ENCODE peak calls at places on chromosomes 13 and 19, in four cellular contexts. One of them, this sample, is unnamed.

GRCh38 chr13:24203726-24204295 is 43.3 kb downstream of the SPATA13 start:
- DNase-seq in NT2/D1: no peak
- DNase-seq in COR-L47: no peak
- DNase-seq in body of pancreas: no peak
- DNase-seq in this sample: peak

GRCh38 chr13:43785166-43785680 is 1.5 kb downstream of the ENOX1 start:
- DNase-seq in body of pancreas: no peak
- DNase-seq in NT2/D1: no peak
- DNase-seq in COR-L47: no peak
- DNase-seq in this sample: peak

GRCh38 chr19:10961073-10961762 is 388 bp downstream of the SMARCA4 start:
- DNase-seq in NT2/D1: no peak
- DNase-seq in COR-L47: no peak
- DNase-seq in body of pancreas: peak
- DNase-seq in this sample: no peak

GRCh38 chr19:29926801-29927200 is 15.2 kb upstream of the URI1 start:
- DNase-seq in NT2/D1: no peak
- DNase-seq in body of pancreas: no peak
- DNase-seq in COR-L47: no peak
- DNase-seq in this sample: no peak

GRCh38 chr13:75384881-75385707 is 96.9 kb downstream of the TBC1D4 start:
- DNase-seq in NT2/D1: no peak
- DNase-seq in body of pancreas: no peak
- DNase-seq in COR-L47: peak
- DNase-seq in this sample: peak

GRCh38 chr19:40420451-40420765 is 5.4 kb downstream of the SERTAD1 start:
- DNase-seq in COR-L47: no peak
- DNase-seq in body of pancreas: no peak
- DNase-seq in NT2/D1: no peak
- DNase-seq in this sample: no peak

GRCh38 chr19:36963262-36963661 is 47.1 kb downstream of the ZNF568 start:
- DNase-seq in NT2/D1: no peak
- DNase-seq in COR-L47: peak
- DNase-seq in body of pancreas: peak
- DNase-seq in this sample: peak

GRCh38 chr13:46612258-46612657 is 59.3 kb downstream of the LRCH1 start:
- DNase-seq in NT2/D1: no peak
- DNase-seq in body of pancreas: no peak
- DNase-seq in COR-L47: no peak
- DNase-seq in this sample: no peak

GRCh38 chr19:35557539-35558399 is 5.7 kb downstream of the ATP4A start:
- DNase-seq in NT2/D1: peak
- DNase-seq in body of pancreas: peak
- DNase-seq in COR-L47: no peak
- DNase-seq in this sample: peak

GRCh38 chr13:73060251-73061160 is 1.7 kb downstream of the KLF5 start:
- DNase-seq in body of pancreas: peak
- DNase-seq in NT2/D1: no peak
- DNase-seq in COR-L47: peak
- DNase-seq in this sample: peak

GRCh38 chr19:4730740-4731171 is 7.1 kb upstream of the DPP9 start:
- DNase-seq in NT2/D1: no peak
- DNase-seq in COR-L47: no peak
- DNase-seq in body of pancreas: no peak
- DNase-seq in this sample: peak

GRCh38 chr19:35959040-35959967 is 23.1 kb downstream of the LRFN3 start:
- DNase-seq in NT2/D1: no peak
- DNase-seq in COR-L47: peak
- DNase-seq in body of pancreas: peak
- DNase-seq in this sample: peak

GRCh38 chr13:23385931-23386330 is 47.6 kb downstream of the SACS start:
- DNase-seq in NT2/D1: no peak
- DNase-seq in COR-L47: no peak
- DNase-seq in body of pancreas: no peak
- DNase-seq in this sample: no peak